ENCODE peak calls at places on chromosomes 12 and 14, in four cellular contexts. K is K562, L is HL-60, T is GM12878. B is an unnamed sample.

GRCh38 chr12:121400332-121401139 is 618 bp downstream of the RNF34 start:
- DNase-seq in K (peak), L (no peak), T (peak), B (peak)

GRCh38 chr12:57755194-57755453 is 221 bp downstream of the MARCHF9 start:
- DNase-seq in K (no peak), L (no peak), T (no peak), B (no peak)

GRCh38 chr14:104371031-104371430 is 208.5 kb upstream of the C14orf180 start:
- DNase-seq in K (no peak), L (no peak), T (no peak), B (no peak)

GRCh38 chr12:45290218-45290609 is 74.3 kb downstream of the ANO6 start:
- DNase-seq in K (no peak), L (no peak), T (no peak), B (no peak)

GRCh38 chr12:82527165-82527780 is 159.4 kb upstream of the TMTC2 start:
- DNase-seq in K (peak), L (peak), T (no peak), B (peak)

GRCh38 chr12:69834566-69834965 is 9.5 kb downstream of the MYRFL start:
- DNase-seq in K (no peak), L (no peak), T (no peak), B (no peak)

GRCh38 chr12:103705927-103706326 is 118.9 kb downstream of the STAB2 start:
- DNase-seq in K (peak), L (no peak), T (no peak), B (no peak)

GRCh38 chr12:65754744-65755595 is 69.3 kb upstream of the HMGA2 start:
- DNase-seq in K (no peak), L (no peak), T (no peak), B (no peak)

GRCh38 chr14:38868415-38869290 is 234.4 kb downstream of the SEC23A start:
- DNase-seq in K (no peak), L (no peak), T (no peak), B (no peak)

DNA sequence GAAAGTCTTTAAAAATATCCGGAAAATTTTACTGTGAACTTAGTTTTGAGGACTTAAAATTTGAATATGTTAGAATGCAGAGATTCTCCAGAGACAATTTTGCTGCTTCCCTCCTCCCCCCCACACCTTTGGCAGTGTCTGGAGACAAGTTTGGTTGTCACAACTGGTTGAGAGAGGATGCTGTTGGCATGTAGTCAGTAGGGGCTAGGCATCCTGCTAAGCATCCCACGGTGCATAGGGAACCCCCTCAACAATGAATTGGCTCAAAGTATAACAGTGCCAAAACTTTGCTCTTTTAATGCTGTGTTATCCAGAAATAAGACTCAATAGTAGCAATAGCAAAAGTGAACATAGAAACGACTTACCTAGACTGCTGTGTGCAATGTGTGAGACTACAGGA is 3.6 kb downstream of the SRSF5 start:
- DNase-seq in K (no peak), L (no peak), T (no peak), B (no peak)
- TF ChIP-seq POLR2AphosphoS5 in K (no peak), L (no peak), T (peak), B (no peak)

GRCh38 chr12:46930101-46930500 is 104.3 kb upstream of the SLC38A4 start:
- DNase-seq in K (no peak), L (no peak), T (no peak), B (no peak)

GRCh38 chr12:46935448-46935847 is 109.7 kb upstream of the SLC38A4 start:
- DNase-seq in K (no peak), L (no peak), T (no peak), B (no peak)

GRCh38 chr12:46936042-46936441 is 110.2 kb upstream of the SLC38A4 start:
- DNase-seq in K (no peak), L (no peak), T (no peak), B (no peak)

GRCh38 chr12:46934374-46935111 is 108.7 kb upstream of the SLC38A4 start:
- DNase-seq in K (no peak), L (no peak), T (no peak), B (no peak)

DNA sequence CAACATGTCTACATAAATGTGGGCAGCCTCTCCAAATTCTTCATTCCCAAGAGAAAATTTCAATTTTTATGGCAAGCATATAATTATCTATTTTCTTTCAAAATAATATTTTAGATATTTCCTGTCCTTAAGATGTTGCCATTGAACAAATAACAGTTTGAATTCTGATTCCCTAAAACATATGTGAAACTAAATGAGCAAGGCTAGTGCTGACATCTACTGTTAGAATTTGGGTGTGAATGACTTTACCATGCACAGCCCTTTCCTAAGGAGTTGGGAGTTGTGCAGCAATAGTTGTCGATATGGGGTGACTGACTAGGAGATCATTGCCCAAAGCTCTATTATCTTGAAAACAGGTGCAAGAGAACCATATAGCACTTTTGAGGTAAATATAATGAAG is 108.2 kb upstream of the SLC38A4 start:
- DNase-seq in K (peak), L (no peak), T (no peak), B (no peak)
- TF ChIP-seq SPI1 in K (no peak), L (no peak), T (no peak), B (no peak)

GRCh38 chr12:31682136-31682962 is 22.9 kb downstream of the ETFBKMT start:
- DNase-seq in K (peak), L (peak), T (peak), B (peak)
- TF ChIP-seq POLR2AphosphoS5 in K (no peak), L (no peak), T (no peak), B (no peak)

GRCh38 chr12:42346603-42347002 is 20.6 kb downstream of the PPHLN1 start:
- DNase-seq in K (no peak), L (no peak), T (no peak), B (no peak)
- TF ChIP-seq SPI1 in K (no peak), L (no peak), T (no peak), B (no peak)

DNA sequence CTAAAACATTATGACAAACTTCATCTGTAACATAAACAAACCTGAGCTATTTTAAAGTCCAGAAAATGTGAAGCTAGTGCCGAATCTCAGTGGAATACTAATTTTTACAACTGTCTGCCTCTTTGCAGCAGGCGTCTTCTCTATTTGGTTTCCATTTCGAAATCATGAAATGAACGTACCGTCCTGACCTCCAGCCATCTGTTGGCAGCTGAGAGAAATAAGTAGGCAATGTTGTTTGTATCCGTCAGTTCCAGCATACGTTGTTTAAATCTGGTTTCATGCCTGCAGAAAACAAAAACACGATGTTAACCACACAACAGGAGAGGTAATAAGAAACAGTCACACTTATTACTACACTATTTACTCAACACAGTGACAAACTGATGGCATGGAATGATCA is 54.3 kb upstream of the KCNJ8 start:
- DNase-seq in K (no peak), L (no peak), T (no peak), B (no peak)
- TF ChIP-seq POLR2AphosphoS5 in K (no peak), L (no peak), T (no peak), B (no peak)

DNA sequence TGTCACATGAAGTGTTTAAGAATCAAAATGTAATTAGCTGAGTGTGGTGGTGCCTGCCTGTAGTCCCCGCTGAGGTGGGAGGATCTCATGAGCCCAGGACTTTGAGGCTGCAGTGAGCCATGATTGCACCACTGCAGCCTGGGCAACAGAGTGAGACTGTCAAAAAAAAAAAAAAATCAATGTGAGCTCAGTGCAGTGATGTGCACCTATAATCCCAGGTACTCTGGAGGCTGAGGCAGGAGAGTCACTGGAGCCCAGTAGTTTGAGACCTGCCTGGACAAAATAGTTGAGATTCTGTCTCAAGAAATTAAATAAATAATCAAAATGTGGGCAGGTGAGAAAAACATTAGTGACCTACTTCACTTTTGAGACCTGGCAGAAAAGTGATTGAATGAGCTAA is 140.0 kb downstream of the MON2 start:
- DNase-seq in K (no peak), L (no peak), T (no peak), B (no peak)
- TF ChIP-seq SPI1 in K (no peak), L (no peak), T (no peak), B (no peak)